ENCODE peak calls at places on chromosomes 6 and 20, in four cellular contexts. C is osteoblast; E is CD8-positive, alpha-beta T cell; N is fibroblast of lung. D is an unnamed sample. For H3K4me1 and H3K9me3, the result is how much of the 10 kb centered on the place peaks cover.

GRCh38 chr6:53979468-53980067 is 131.7 kb upstream of the MLIP start:
- DNase-seq in C (peak), E (no peak), N (peak), D (no peak)

GRCh38 chr6:44967481-44967880 is 360.6 kb upstream of the RUNX2 start:
- DNase-seq in C (no peak), E (no peak), N (no peak), D (no peak)

GRCh38 chr6:96923400-96923799 is 1.1 kb upstream of the KLHL32 start:
- DNase-seq in C (peak), E (no peak), N (no peak), D (no peak)

GRCh38 chr20:24783631-24784492 is 165.2 kb upstream of the CST7 start:
- DNase-seq in C (no peak), E (no peak), N (no peak), D (no peak)

GRCh38 chr6:129744201-129744879 is 34.4 kb upstream of the ARHGAP18 start:
- DNase-seq in C (peak), E (no peak), N (peak), D (no peak)

GRCh38 chr20:4666001-4666470 is 55.7 kb upstream of the PRND start:
- DNase-seq in C (peak), E (no peak), N (peak), D (peak)

GRCh38 chr20:44932916-44933315 is 23.1 kb downstream of the PABPC1L start:
- DNase-seq in C (no peak), E (no peak), N (no peak), D (no peak)

GRCh38 chr6:126383203-126383602 is 43.3 kb downstream of the CENPW start:
- DNase-seq in C (no peak), E (no peak), N (no peak), D (no peak)

GRCh38 chr20:56893206-56893605 is 264.1 kb downstream of the TFAP2C start:
- DNase-seq in C (no peak), E (no peak), N (no peak), D (no peak)

GRCh38 chr20:63377256-63378114 is 16.3 kb upstream of the CHRNA4 start:
- DNase-seq in C (no peak), E (no peak), N (peak), D (no peak)

GRCh38 chr6:157912326-157912725 is 69.3 kb upstream of the SYNJ2 start:
- DNase-seq in C (peak), E (no peak), N (peak), D (no peak)

GRCh38 chr6:41622210-41622990 is 15.9 kb upstream of the MDFI start:
- DNase-seq in C (no peak), E (no peak), N (no peak), D (no peak)

GRCh38 chr6:75196051-75196743 is 9.7 kb downstream of the COL12A1 start:
- DNase-seq in C (peak), E (no peak), N (peak), D (no peak)

GRCh38 chr20:37944456-37944981 is 41.6 kb downstream of the VSTM2L start:
- DNase-seq in C (peak), E (no peak), N (no peak), D (no peak)

GRCh38 chr6:18493421-18493891 is 106.3 kb downstream of the RNF144B start:
- DNase-seq in C (no peak), E (no peak), N (no peak), D (no peak)

GRCh38 chr6:157148391-157149323 is 174.7 kb downstream of the TMEM242 start:
- DNase-seq in C (peak), E (no peak), N (peak), D (peak)

GRCh38 chr20:39993737-39994136 is 695.3 kb downstream of the MAFB start:
- DNase-seq in C (no peak), E (no peak), N (no peak), D (no peak)

GRCh38 chr6:170438402-170438753 is 114.7 kb downstream of the PSMB1 start:
- DNase-seq in C (peak), E (no peak), N (peak), D (peak)

GRCh38 chr6:107144014-107144413 is 28.7 kb upstream of the BEND3 start:
- DNase-seq in C (no peak), E (no peak), N (no peak), D (no peak)

GRCh38 chr6:132684267-132684666 is 25.3 kb upstream of the TAAR1 start:
- DNase-seq in C (no peak), E (no peak), N (no peak), D (no peak)

GRCh38 chr6:24430086-24430485 is 27.4 kb downstream of the MRS2 start:
- DNase-seq in C (peak), E (no peak), N (no peak), D (no peak)

GRCh38 chr20:17077030-17077429 is 149.8 kb upstream of the PCSK2 start:
- DNase-seq in C (no peak), E (no peak), N (no peak), D (no peak)

GRCh38 chr6:11885159-11885558 is 106.6 kb upstream of the ADTRP start:
- DNase-seq in C (no peak), E (no peak), N (no peak), D (no peak)

GRCh38 chr6:41780623-41781301 is at the start of gene PRICKLE4:
- DNase-seq in C (peak), E (no peak), N (no peak), D (peak)

GRCh38 chr6:143034689-143035334 is 25.9 kb upstream of the AIG1 start:
- DNase-seq in C (no peak), E (no peak), N (no peak), D (no peak)

GRCh38 chr20:40568200-40568599 is 120.8 kb downstream of the MAFB start:
- DNase-seq in C (no peak), E (no peak), N (no peak), D (no peak)

GRCh38 chr6:53986721-53987526 is 124.3 kb upstream of the MLIP start:
- DNase-seq in C (no peak), E (no peak), N (peak), D (no peak)

GRCh38 chr20:23092409-23092756 is 6.3 kb upstream of the CD93 start:
- DNase-seq in C (no peak), E (no peak), N (peak), D (no peak)

GRCh38 chr20:45404438-45404837 is 3.7 kb upstream of the DBNDD2 start:
- DNase-seq in C (peak), E (no peak), N (no peak), D (no peak)

GRCh38 chr6:125957845-125958244 is 1.3 kb downstream of the HINT3 start:
- DNase-seq in C (peak), E (no peak), N (peak), D (no peak)

GRCh38 chr6:73679009-73679408 is 17.0 kb upstream of the CD109 start:
- DNase-seq in C (peak), E (no peak), N (no peak), D (no peak)

GRCh38 chr20:33233129-33233774 is 2.5 kb upstream of the BPIFA1 start:
- DNase-seq in C (no peak), E (no peak), N (no peak), D (no peak)

GRCh38 chr6:6975395-6976111 is 132.2 kb upstream of the RREB1 start:
- DNase-seq in C (no peak), E (no peak), N (no peak), D (no peak)

GRCh38 chr6:4635666-4636065 is 140.5 kb upstream of the CDYL start:
- DNase-seq in C (peak), E (no peak), N (peak), D (no peak)

GRCh38 chr20:45336530-45337366 is 11.5 kb downstream of the SDC4 start:
- DNase-seq in C (peak), E (no peak), N (peak), D (peak)

GRCh38 chr20:22414354-22414753 is 170.0 kb downstream of the FOXA2 start:
- DNase-seq in C (no peak), E (no peak), N (peak), D (no peak)

GRCh38 chr6:20137837-20138236 is 74.4 kb downstream of the MBOAT1 start:
- DNase-seq in C (no peak), E (no peak), N (no peak), D (no peak)

GRCh38 chr6:34485321-34486060 is 19.6 kb downstream of the PACSIN1 start:
- DNase-seq in C (no peak), E (no peak), N (no peak), D (no peak)
- H3K4me1 ChIP-seq in C (under half), E (under half), N (under half), D (under half)

DNA sequence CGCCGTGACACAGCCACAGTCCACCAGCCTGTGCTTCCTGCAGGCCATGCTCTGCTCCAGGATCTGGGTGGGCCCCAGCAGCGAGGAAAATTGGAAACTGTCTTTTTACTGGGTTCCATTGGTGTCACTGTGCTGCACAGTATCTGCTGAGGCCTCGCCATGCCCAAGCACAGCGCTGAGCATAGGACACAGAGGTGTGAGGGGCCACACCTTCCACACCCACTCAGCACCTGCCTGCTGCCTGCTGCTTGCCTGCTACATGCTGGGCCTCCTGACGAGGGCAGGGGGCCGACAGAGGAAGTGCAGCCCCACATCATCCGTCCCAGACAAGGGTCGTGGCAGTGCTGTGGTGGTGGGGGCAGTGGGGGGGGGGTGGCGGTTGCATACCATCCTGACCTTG is 173.0 kb upstream of the THBS2 start:
- DNase-seq in C (no peak), E (no peak), N (no peak), D (no peak)
- H3K9me3 ChIP-seq in C (under half), E (under half), N (under half), D (under half)

DNA sequence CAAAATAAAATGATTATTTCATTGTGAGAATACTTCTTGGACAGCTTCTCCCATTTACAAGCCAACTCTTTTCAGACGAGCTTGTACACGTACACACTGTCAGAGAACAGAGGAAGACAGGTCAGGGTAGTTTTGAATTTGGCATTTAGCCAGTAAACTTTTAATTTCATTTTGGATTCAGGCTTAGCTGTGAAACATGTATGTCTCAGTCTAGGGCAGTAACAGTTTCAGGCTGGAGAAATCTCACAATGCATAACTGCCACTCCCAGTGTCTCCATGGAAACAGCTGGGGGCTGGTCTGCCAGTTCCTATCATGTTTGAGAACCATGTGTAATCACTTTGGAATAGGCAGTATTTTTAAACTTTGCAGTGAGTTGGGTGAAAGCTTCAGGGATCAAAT is 22.0 kb upstream of the QKI start:
- DNase-seq in C (no peak), E (no peak), N (peak), D (no peak)
- H3K27ac ChIP-seq in C (no peak), E (no peak), N (no peak), D (no peak)

GRCh38 chr6:155187096-155187495 is 76.7 kb upstream of the CLDN20 start:
- DNase-seq in C (peak), E (no peak), N (no peak), D (no peak)

GRCh38 chr6:155185544-155185943 is 78.3 kb upstream of the CLDN20 start:
- DNase-seq in C (no peak), E (no peak), N (no peak), D (no peak)

GRCh38 chr6:155187994-155188706 is 75.7 kb upstream of the CLDN20 start:
- DNase-seq in C (peak), E (no peak), N (peak), D (no peak)

GRCh38 chr6:155188707-155189496 is 74.9 kb upstream of the CLDN20 start:
- DNase-seq in C (peak), E (no peak), N (peak), D (no peak)

GRCh38 chr6:155186052-155186658 is 77.7 kb upstream of the CLDN20 start:
- DNase-seq in C (no peak), E (no peak), N (no peak), D (no peak)
- H3K4me1 ChIP-seq in C (under half), E (under half), N (under half), D (under half)

GRCh38 chr6:42819803-42820508 is 38.1 kb downstream of the BICRAL start:
- DNase-seq in C (peak), E (no peak), N (peak), D (no peak)

GRCh38 chr6:42821846-42822245 is 40.0 kb downstream of the BICRAL start:
- DNase-seq in C (peak), E (no peak), N (no peak), D (no peak)

GRCh38 chr6:42818878-42819277 is 37.0 kb downstream of the BICRAL start:
- DNase-seq in C (no peak), E (no peak), N (no peak), D (no peak)

GRCh38 chr6:42820509-42821340 is 38.9 kb downstream of the BICRAL start:
- DNase-seq in C (no peak), E (no peak), N (peak), D (no peak)

DNA sequence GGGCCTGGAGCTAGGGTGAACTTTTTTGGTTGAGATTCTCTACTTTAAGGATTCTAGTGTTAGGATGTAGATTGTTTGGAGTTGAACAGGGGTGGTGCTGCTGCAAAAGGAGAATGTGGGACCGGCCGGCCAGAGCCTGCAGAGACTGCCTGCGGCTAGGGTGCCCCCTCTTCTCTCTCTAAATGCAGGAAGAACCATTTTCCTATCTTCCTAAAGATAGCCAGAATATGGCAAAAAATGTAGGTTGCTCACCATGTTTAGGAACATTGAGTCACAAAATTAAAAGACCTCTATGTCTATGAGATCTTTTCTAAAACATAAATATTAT is 39.5 kb downstream of the BICRAL start:
- DNase-seq in C (peak), E (no peak), N (no peak), D (no peak)
- H3K9me3 ChIP-seq in C (under half), E (under half), N (under half), D (under half)

DNA sequence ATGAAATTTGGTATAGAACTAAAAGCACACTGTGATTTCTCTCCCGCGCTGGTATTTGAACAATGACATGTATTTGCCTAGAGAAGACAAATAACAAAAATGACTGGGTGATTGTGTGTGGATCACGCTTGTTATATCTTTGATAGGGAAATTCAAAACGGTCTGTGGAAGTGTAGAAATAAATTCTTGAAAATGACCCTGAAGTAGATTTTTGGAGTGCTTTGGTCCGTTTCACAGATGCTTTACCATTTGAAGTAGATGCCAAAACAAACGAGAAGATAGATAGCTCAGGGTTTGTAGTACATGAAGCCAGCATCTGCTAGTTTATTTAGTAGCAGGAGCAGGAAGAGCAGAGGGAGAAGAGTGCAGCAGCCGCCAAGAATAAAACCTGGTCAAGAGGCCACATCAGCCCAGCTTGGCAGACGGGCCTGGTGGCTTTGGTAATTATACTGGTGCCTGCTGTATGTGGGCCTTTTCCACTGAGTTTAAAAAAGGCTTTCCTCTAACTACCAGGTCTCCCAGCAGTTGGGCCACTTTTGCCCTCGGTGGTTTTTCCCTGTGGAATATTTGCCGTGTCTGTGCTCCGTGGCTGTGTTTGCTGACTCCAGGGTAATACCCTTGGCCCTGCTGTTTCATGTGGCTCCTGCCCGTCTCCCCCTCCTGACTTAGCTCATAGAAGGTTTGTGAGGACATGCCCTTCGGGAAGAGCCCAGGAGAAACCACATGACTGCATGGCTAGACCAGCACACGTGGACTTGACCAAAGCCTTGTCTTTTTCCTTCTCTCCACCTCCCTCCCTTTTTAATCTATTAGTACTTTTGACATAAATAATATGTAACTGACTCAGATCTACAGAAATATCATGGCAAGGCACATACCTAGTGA is 294.0 kb downstream of the SOX4 start:
- DNase-seq in C (no peak), E (no peak), N (peak), D (peak)
- H3K27ac ChIP-seq in C (peak), E (no peak), N (no peak), D (peak)